ENCODE peak calls at places on chromosome 9, in six cellular contexts. W, I, T, B, L and Y are unnamed samples.

GRCh38 chr9:15696979-15697378 is 144.1 kb downstream of the CCDC171 start:
- DNase-seq in B (no peak), L (no peak), T (no peak), I (no peak), W (no peak), Y (no peak)

GRCh38 chr9:94950733-94951590 is 224.5 kb downstream of the AOPEP start:
- DNase-seq in L (no peak), B (no peak), T (peak; percentile 1), W (no peak), I (no peak), Y (no peak)

GRCh38 chr9:129473523-129474244 is 147.2 kb downstream of the C9orf50 start:
- DNase-seq in B (no peak), I (peak; percentile 80), W (no peak), L (no peak), T (no peak), Y (peak; percentile 57)

GRCh38 chr9:124929464-124929863 is 11.4 kb downstream of the GOLGA1 start:
- DNase-seq in I (no peak), L (no peak), T (no peak), W (no peak), B (no peak), Y (no peak)

GRCh38 chr9:87725356-87725899 is 491 bp upstream of the CTSL start:
- DNase-seq in L (no peak), W (no peak), T (no peak), I (no peak), B (no peak), Y (no peak)

GRCh38 chr9:71767421-71768321 is 642 bp downstream of the CEMIP2 start:
- DNase-seq in W (peak; percentile 59), T (no peak), L (no peak), B (peak; percentile 65), I (peak; percentile 48), Y (no peak)

GRCh38 chr9:35313911-35314310 is 152.1 kb downstream of the UNC13B start:
- DNase-seq in T (no peak), I (no peak), W (no peak), L (no peak), B (no peak), Y (no peak)

GRCh38 chr9:129891519-129891918 is 56.3 kb downstream of the USP20 start:
- DNase-seq in B (no peak), T (no peak), W (no peak), L (no peak), I (no peak), Y (no peak)

GRCh38 chr9:2872307-2872940 is 28.5 kb upstream of the PUM3 start:
- DNase-seq in I (no peak), B (no peak), L (no peak), T (peak; percentile 18), W (peak; percentile 9), Y (peak; percentile 8)

GRCh38 chr9:95089257-95089873 is 228.1 kb downstream of the FANCC start:
- DNase-seq in I (peak; percentile 52), L (no peak), W (no peak), T (no peak), B (no peak), Y (no peak)

GRCh38 chr9:22159590-22159989 is 150.5 kb upstream of the CDKN2B start:
- DNase-seq in B (no peak), T (no peak), L (no peak), W (no peak), I (no peak), Y (no peak)